ENCODE peak calls at places on chromosomes 16 and 17, in seven cellular contexts. W is stimulated activated CD8-positive, alpha-beta memory T cell treated with anti-CD3 and anti-CD28 coated beads, Interleukin-15, amount 100 ng/mL, for 24 hours; U is skeletal muscle cell; F is activated naive CD4-positive, alpha-beta T cell treated with anti-CD3 and anti-CD28 coated beads, Interleukin-2, amount 50 U/mL, for 72 hours; N is GM12891; C is HS-5; M is dorsolateral prefrontal cortex. H is an unnamed sample.

GRCh38 chr17:77423589-77424451 is 283.1 kb downstream of the SEC14L1 start:
- DNase-seq in C (peak), N (no peak), U (peak), W (no peak), F (no peak), M (no peak), H (peak)

GRCh38 chr16:65002265-65002664 is 119.6 kb downstream of the CDH11 start:
- DNase-seq in F (no peak), W (no peak), U (peak), M (no peak), C (peak), N (no peak), H (peak)

GRCh38 chr17:15133826-15134225 is 131.3 kb downstream of the PMP22 start:
- DNase-seq in U (no peak), C (no peak), F (no peak), W (no peak), N (no peak), M (no peak), H (no peak)

GRCh38 chr16:25005445-25006306 is 9.5 kb downstream of the ARHGAP17 start:
- DNase-seq in C (no peak), N (no peak), U (no peak), M (no peak), W (no peak), F (no peak), H (no peak)

GRCh38 chr17:38727661-38728220 is 2.4 kb upstream of the CISD3 start:
- DNase-seq in U (no peak), W (no peak), N (no peak), F (peak), M (no peak), C (no peak), H (no peak)

GRCh38 chr16:85717393-85718152 is 28.8 kb upstream of the GINS2 start:
- DNase-seq in N (peak), M (peak), W (no peak), F (peak), C (no peak), U (no peak), H (peak)

GRCh38 chr17:44205962-44206824 is 6.5 kb upstream of the ATXN7L3 start:
- DNase-seq in U (no peak), C (no peak), M (no peak), N (no peak), F (no peak), W (no peak), H (no peak)

GRCh38 chr17:32813021-32813420 is 63.9 kb downstream of the MYO1D start:
- DNase-seq in N (no peak), U (peak), F (no peak), W (no peak), C (no peak), M (no peak), H (no peak)

GRCh38 chr16:73176577-73177013 is 128.7 kb upstream of the ZFHX3 start:
- DNase-seq in W (no peak), F (no peak), U (peak), M (no peak), C (peak), N (no peak), H (no peak)

GRCh38 chr17:77346765-77347164 is 206.0 kb downstream of the SEC14L1 start:
- DNase-seq in U (no peak), F (no peak), N (no peak), M (no peak), C (no peak), W (no peak), H (no peak)

GRCh38 chr17:73798111-73798748 is 154.0 kb upstream of the SDK2 start:
- DNase-seq in W (no peak), M (no peak), U (peak), F (no peak), N (no peak), C (peak), H (peak)

GRCh38 chr16:54106078-54106477 is 180.5 kb downstream of the IRX3 start:
- DNase-seq in U (no peak), W (no peak), F (no peak), N (no peak), C (no peak), M (no peak), H (no peak)

GRCh38 chr17:71516149-71516548 is 604.7 kb upstream of the SOX9 start:
- DNase-seq in W (no peak), C (no peak), U (no peak), M (no peak), F (no peak), N (no peak), H (no peak)

GRCh38 chr16:1181715-1182671 is 29.1 kb downstream of the CACNA1H start:
- DNase-seq in C (no peak), F (no peak), U (peak), W (no peak), M (no peak), N (no peak), H (peak)

GRCh38 chr17:59366040-59366757 is 34.7 kb downstream of the YPEL2 start:
- DNase-seq in W (no peak), C (no peak), N (no peak), M (no peak), U (no peak), F (no peak), H (no peak)

GRCh38 chr17:7262192-7263070 is at the start of gene CLDN7:
- DNase-seq in N (no peak), M (no peak), C (no peak), W (no peak), U (no peak), F (no peak), H (no peak)

GRCh38 chr17:29390856-29391631 is 881 bp downstream of the TAOK1 start:
- DNase-seq in U (no peak), M (no peak), W (no peak), N (no peak), C (no peak), F (peak), H (peak)

GRCh38 chr16:47728229-47728628 is 267.1 kb downstream of the PHKB start:
- DNase-seq in N (no peak), C (no peak), M (no peak), U (no peak), F (no peak), W (no peak), H (peak)

GRCh38 chr17:8109669-8110455 is 8.5 kb downstream of the ALOXE3 start:
- DNase-seq in F (peak), M (peak), C (no peak), U (no peak), N (peak), W (no peak), H (peak)

GRCh38 chr17:80545499-80545826 is 825 bp downstream of the RPTOR start:
- DNase-seq in N (no peak), F (no peak), C (no peak), M (no peak), U (no peak), W (no peak), H (no peak)

GRCh38 chr16:79484237-79484636 is 116.3 kb downstream of the MAF start:
- DNase-seq in F (no peak), N (no peak), C (no peak), U (no peak), M (no peak), W (no peak), H (no peak)

GRCh38 chr17:41976142-41976768 is 9.7 kb downstream of the CNP start:
- DNase-seq in U (no peak), W (no peak), C (no peak), F (no peak), M (peak), N (peak), H (no peak)

GRCh38 chr16:54936086-54936978 is 5.7 kb downstream of the IRX5 start:
- DNase-seq in M (no peak), N (no peak), F (no peak), W (no peak), U (no peak), C (no peak), H (peak)

GRCh38 chr17:57528084-57528451 is 217.0 kb downstream of the CCDC182 start:
- DNase-seq in M (no peak), W (no peak), N (no peak), U (no peak), C (no peak), F (no peak), H (no peak)

GRCh38 chr16:66918803-66919568 is at the start of gene CDH16:
- DNase-seq in C (no peak), U (no peak), F (no peak), N (no peak), M (no peak), W (no peak), H (no peak)

GRCh38 chr17:8339540-8339939 is at the start of gene ODF4:
- DNase-seq in U (no peak), W (no peak), N (no peak), M (no peak), F (no peak), C (no peak), H (no peak)

GRCh38 chr16:5634781-5635180 is 537.2 kb upstream of the EEF2KMT start:
- DNase-seq in M (no peak), W (no peak), F (no peak), U (no peak), N (no peak), C (no peak), H (no peak)

GRCh38 chr17:73402466-73402865 is 90.7 kb upstream of the CDC42EP4 start:
- DNase-seq in F (no peak), M (no peak), W (no peak), C (no peak), U (no peak), N (no peak), H (no peak)

GRCh38 chr17:50817838-50818237 is 17.5 kb upstream of the WFIKKN2 start:
- DNase-seq in W (no peak), M (no peak), U (no peak), N (no peak), F (no peak), C (peak), H (no peak)